ENCODE peak calls at places on chromosomes 11 and 22, in six cellular contexts. T, A, D, P, J and E are unnamed samples.

GRCh38 chr22:30375312-30375849 is 11.8 kb downstream of the RNF215 start:
- DNase-seq in D (no peak), J (no peak), T (no peak), P (no peak), A (no peak), E (no peak)

GRCh38 chr11:74283580-74284180 is 27.8 kb downstream of the P4HA3 start:
- DNase-seq in D (no peak), P (no peak), A (no peak), J (no peak), T (peak), E (no peak)

GRCh38 chr22:50526849-50527801 is 1.7 kb upstream of the SCO2 start:
- DNase-seq in D (peak), A (no peak), P (no peak), J (peak), T (peak), E (peak)

GRCh38 chr11:119777940-119778339 is 48.9 kb upstream of the NECTIN1 start:
- DNase-seq in D (no peak), T (no peak), P (no peak), J (no peak), A (no peak), E (no peak)

GRCh38 chr22:27372969-27373670 is 428.4 kb downstream of the MN1 start:
- DNase-seq in A (no peak), T (no peak), D (no peak), J (peak), P (no peak), E (no peak)

GRCh38 chr11:43376594-43376993 is 17.9 kb downstream of the TTC17 start:
- DNase-seq in J (no peak), T (peak), D (peak), A (peak), P (peak), E (peak)

GRCh38 chr22:45302047-45302446 is 7.7 kb upstream of the FAM118A start:
- DNase-seq in D (peak), T (peak), J (no peak), A (peak), P (peak), E (peak)

GRCh38 chr22:44809456-44809855 is 57.1 kb downstream of the ARHGAP8 start:
- DNase-seq in A (no peak), P (no peak), J (no peak), T (no peak), D (no peak), E (no peak)

GRCh38 chr11:126740857-126741256 is 259.7 kb downstream of the KIRREL3 start:
- DNase-seq in P (no peak), J (no peak), D (no peak), T (no peak), A (no peak), E (no peak)

GRCh38 chr11:134560566-134561347 is 148.7 kb upstream of the B3GAT1 start:
- DNase-seq in P (no peak), A (no peak), J (no peak), D (no peak), T (no peak), E (no peak)

GRCh38 chr11:119982517-119983239 is 155.2 kb downstream of the TRIM29 start:
- DNase-seq in J (no peak), D (peak), A (no peak), P (no peak), T (no peak), E (no peak)

GRCh38 chr11:48116843-48117242 is 99.8 kb upstream of the OR4B1 start:
- DNase-seq in T (peak), D (peak), A (no peak), P (no peak), J (no peak), E (peak)

GRCh38 chr22:45548991-45549736 is 46.5 kb downstream of the FBLN1 start:
- DNase-seq in P (peak), T (peak), A (peak), J (peak), D (peak), E (peak)

GRCh38 chr11:128669491-128669890 is 24.4 kb upstream of the FLI1 start:
- DNase-seq in D (peak), P (peak), A (no peak), T (peak), J (no peak), E (peak)

GRCh38 chr22:48251629-48252028 is 1489.2 kb downstream of the TBC1D22A start:
- DNase-seq in A (no peak), D (no peak), J (no peak), T (no peak), P (no peak), E (no peak)

GRCh38 chr11:32331098-32331497 is 104.2 kb downstream of the WT1 start:
- DNase-seq in J (no peak), D (peak), T (no peak), P (no peak), A (no peak), E (no peak)

GRCh38 chr11:32331792-32332191 is 103.5 kb downstream of the WT1 start:
- DNase-seq in A (no peak), D (no peak), T (no peak), P (no peak), J (no peak), E (no peak)

GRCh38 chr11:32333335-32333991 is 101.9 kb downstream of the WT1 start:
- DNase-seq in T (peak), J (peak), P (peak), D (peak), A (no peak), E (no peak)

GRCh38 chr11:32332990-32333334 is 102.4 kb downstream of the WT1 start:
- DNase-seq in A (no peak), D (no peak), J (no peak), P (no peak), T (no peak), E (no peak)

GRCh38 chr11:32334822-32335221 is 100.5 kb downstream of the WT1 start:
- DNase-seq in J (peak), T (peak), A (no peak), P (no peak), D (no peak), E (no peak)
- TF ChIP-seq CTCF in J (no peak), T (peak), A (peak), P (peak), D (peak), E (no peak)

GRCh38 chr11:14189874-14190273 is 169.1 kb downstream of the RRAS2 start:
- DNase-seq in J (peak), A (no peak), P (no peak), T (peak), D (peak), E (peak)

GRCh38 chr11:14186376-14186775 is 172.6 kb downstream of the RRAS2 start:
- DNase-seq in T (no peak), A (no peak), J (no peak), D (no peak), P (no peak), E (no peak)

GRCh38 chr11:14193644-14194043 is 165.3 kb downstream of the RRAS2 start:
- DNase-seq in T (no peak), A (no peak), P (no peak), D (no peak), J (no peak), E (no peak)

GRCh38 chr11:14185461-14185860 is 173.5 kb downstream of the RRAS2 start:
- DNase-seq in A (no peak), D (no peak), J (no peak), P (no peak), T (no peak), E (no peak)

GRCh38 chr11:14190992-14191773 is 167.8 kb downstream of the RRAS2 start:
- DNase-seq in P (no peak), D (no peak), J (no peak), T (no peak), A (no peak), E (no peak)
- TF ChIP-seq CTCF in P (no peak), D (no peak), J (no peak), T (no peak), A (no peak), E (no peak)

GRCh38 chr11:1554981-1555712 is 16.9 kb downstream of the DUSP8 start:
- DNase-seq in J (no peak), T (no peak), P (no peak), A (no peak), D (no peak), E (no peak)

GRCh38 chr11:1557168-1557884 is 14.7 kb downstream of the DUSP8 start:
- DNase-seq in D (no peak), J (no peak), T (no peak), P (no peak), A (no peak), E (no peak)

GRCh38 chr11:1555713-1556153 is 16.3 kb downstream of the DUSP8 start:
- DNase-seq in J (no peak), T (no peak), D (no peak), P (no peak), A (no peak), E (no peak)

GRCh38 chr11:1556278-1557167 is 15.5 kb downstream of the DUSP8 start:
- DNase-seq in A (no peak), J (no peak), T (no peak), P (no peak), D (no peak), E (no peak)

DNA sequence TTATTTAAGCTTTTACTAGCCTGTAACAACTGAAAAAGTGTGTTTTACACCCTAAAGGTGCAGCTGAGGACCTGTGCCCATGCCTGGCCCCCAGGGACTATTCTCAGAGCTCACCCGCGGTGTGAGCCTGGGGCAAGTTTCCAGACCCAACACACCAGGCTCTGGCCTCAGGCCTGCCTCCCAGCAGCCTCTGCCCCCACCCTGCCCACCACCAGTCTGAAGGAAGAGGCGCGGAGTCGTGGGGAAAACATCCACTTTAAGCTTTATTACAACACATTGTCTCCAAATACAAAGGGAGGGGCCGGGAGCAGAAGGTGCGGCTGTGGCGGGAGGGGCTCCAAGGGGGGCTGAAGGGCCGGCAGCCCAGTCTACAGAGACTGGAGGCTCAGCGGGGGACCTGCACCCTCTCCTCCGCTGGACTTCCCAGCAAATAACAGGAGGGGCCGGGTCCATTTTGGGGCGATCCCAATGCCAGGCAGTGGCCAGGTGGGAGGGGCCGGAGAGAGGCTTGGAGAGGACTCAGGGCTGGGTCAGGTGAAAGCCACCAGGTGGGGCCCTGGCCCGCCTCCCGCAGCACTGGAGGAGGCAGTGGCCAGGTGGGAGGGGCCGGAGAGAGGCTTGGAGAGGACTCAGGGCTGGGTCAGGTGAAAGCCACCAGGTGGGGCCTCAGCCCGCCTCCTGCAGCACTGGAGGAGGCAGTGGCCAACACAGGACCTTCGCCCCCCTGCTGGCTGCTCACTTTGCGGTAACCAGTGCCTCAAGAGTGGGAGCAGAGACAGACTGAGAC is 18.1 kb downstream of the DUSP8 start:
- DNase-seq in D (no peak), T (no peak), J (peak), P (no peak), A (no peak), E (peak)
- TF ChIP-seq CTCF in D (no peak), T (no peak), J (peak), P (no peak), A (no peak), E (peak)

DNA sequence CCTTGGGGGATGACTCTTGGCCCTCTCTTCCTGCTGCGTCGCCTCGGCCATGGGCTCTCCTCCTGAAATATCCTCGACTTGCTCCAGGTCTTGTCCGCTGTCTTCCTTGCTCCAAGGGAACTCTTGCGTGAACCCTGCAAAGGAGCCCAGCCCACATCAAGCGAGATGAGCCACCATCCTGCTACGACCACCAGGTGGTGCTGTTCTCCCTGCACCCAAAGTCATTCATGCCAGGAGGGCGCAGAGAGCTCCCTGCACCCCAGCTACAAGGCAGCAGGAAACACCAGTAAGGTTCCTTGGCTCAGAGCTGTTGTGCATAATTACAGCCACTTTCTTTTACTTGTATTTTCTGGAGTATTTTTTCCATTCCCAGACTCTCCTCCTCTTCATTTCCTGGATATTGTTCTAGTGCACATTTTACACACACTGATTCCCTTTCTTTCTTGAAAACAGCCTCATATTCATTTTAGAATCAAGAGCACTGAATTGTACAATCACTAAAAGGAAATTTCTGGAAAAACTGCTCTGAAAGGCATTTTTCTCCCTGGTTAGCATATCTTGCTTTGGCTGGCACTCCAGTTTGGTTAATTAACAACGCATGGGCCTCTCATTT is 397.6 kb downstream of the OPCML start:
- DNase-seq in J (peak), T (peak), A (no peak), P (no peak), D (peak), E (peak)
- TF ChIP-seq CTCF in J (peak), T (peak), A (peak), P (peak), D (peak), E (peak)

GRCh38 chr11:45857834-45858492 is 10.7 kb downstream of the CRY2 start:
- DNase-seq in J (no peak), T (peak), P (peak), A (peak), D (peak), E (no peak)

GRCh38 chr11:45860348-45860747 is 13.1 kb downstream of the CRY2 start:
- DNase-seq in D (no peak), P (no peak), T (no peak), A (no peak), J (no peak), E (no peak)

GRCh38 chr11:45859661-45860140 is 12.4 kb downstream of the CRY2 start:
- DNase-seq in P (peak), T (peak), J (peak), D (peak), A (peak), E (peak)

GRCh38 chr11:45860764-45861510 is 13.7 kb downstream of the CRY2 start:
- DNase-seq in D (no peak), A (no peak), P (no peak), J (no peak), T (no peak), E (no peak)

GRCh38 chr11:45858751-45859398 is 11.6 kb downstream of the CRY2 start:
- DNase-seq in T (no peak), A (no peak), D (no peak), J (no peak), P (no peak), E (no peak)
- TF ChIP-seq CTCF in T (no peak), A (no peak), D (no peak), J (no peak), P (no peak), E (no peak)

GRCh38 chr11:66067640-66068039 is 2.4 kb upstream of the PACS1 start:
- DNase-seq in P (no peak), T (no peak), D (no peak), A (no peak), J (no peak), E (no peak)

GRCh38 chr11:66069715-66070603 is at the start of gene PACS1:
- DNase-seq in A (peak), T (peak), D (peak), J (peak), P (no peak), E (peak)

GRCh38 chr11:66068154-66068821 is 1.8 kb upstream of the PACS1 start:
- DNase-seq in P (peak), D (peak), A (no peak), J (peak), T (peak), E (peak)

GRCh38 chr11:66070604-66071325 is 693 bp downstream of the PACS1 start:
- DNase-seq in T (peak), J (peak), P (no peak), A (no peak), D (peak), E (peak)

GRCh38 chr11:66068923-66069714 is 953 bp upstream of the PACS1 start:
- DNase-seq in A (peak), D (peak), P (no peak), T (peak), J (peak), E (peak)
- TF ChIP-seq CTCF in A (peak), D (peak), P (no peak), T (peak), J (no peak), E (no peak)

GRCh38 chr11:116078101-116078561 is 573.9 kb upstream of the CADM1 start:
- DNase-seq in P (no peak), T (no peak), A (no peak), D (no peak), J (no peak), E (no peak)
- TF ChIP-seq CTCF in P (no peak), T (no peak), A (peak), D (no peak), J (no peak), E (no peak)

DNA sequence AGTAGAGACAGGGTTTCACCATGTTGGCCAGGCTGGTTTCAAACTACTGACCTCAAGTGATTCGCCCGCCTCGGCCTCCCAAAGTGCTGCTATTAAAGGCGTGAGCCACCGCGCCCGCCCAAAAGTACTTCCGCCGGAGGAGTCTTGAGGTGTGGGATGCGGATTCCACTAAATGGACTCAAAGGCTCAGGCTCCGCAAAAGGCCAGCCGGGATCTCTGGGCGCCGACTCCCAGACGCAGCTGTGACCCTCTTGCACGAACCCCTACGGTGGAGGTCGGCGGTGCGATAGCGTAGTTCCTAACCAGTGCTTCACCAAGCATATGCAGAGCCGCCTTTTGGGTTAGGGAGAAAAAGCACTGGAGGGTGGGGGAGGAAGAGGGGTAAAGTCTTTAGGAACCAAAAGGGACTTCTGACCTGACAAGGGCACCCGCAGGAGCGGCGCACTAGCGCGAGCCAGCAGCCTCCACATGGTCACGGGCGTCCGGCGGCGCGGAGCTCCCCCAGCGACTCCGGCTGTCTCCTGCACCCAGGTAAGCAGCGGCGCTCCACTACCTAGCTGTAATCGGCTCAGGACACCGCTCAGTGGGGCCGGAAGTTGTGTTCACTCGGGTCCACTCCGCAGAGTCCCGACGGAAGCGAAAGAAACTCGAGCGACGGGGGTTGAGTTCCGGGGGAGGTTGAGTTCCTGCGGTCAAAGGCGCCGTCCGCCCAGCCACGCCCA is at the start of gene MRPL16:
- DNase-seq in T (peak), D (peak), A (peak), J (peak), P (peak), E (peak)
- TF ChIP-seq CTCF in T (peak), D (no peak), A (no peak), J (peak), P (no peak), E (no peak)

GRCh38 chr11:112440518-112440917 is 179.9 kb upstream of the PLET1 start:
- DNase-seq in T (no peak), P (no peak), J (no peak), D (no peak), A (no peak), E (peak)
- TF ChIP-seq CTCF in T (peak), P (peak), J (no peak), D (no peak), A (peak), E (no peak)

DNA sequence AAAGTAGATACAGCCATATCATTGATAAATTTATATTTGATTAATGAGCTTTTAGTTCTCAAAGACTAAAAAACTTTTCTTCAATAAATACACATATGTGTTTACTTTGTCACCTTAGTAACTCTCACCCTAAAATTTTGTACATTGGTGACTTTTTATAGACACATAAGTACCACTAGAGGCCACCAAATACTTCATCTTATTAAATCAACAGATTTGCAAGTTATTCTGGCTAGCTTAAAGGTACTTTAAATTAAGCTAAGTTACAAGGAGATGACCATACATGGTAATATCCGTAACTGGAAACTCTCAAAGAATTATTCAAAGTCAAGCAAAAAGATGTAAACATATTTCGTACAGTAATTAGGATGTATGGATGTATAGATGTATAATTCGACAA is 112.2 kb downstream of the SBF2 start:
- DNase-seq in P (peak), T (peak), J (no peak), D (peak), A (peak), E (peak)
- TF ChIP-seq CTCF in P (peak), T (no peak), J (no peak), D (peak), A (peak), E (peak)